ENCODE peak calls at places on chromosomes 12 and 14, in six cellular contexts. L is anterior cingulate cortex; F is germinal center; M is CD8-positive, alpha-beta T cell; T is H4; Y is posterior vena cava. P is an unnamed sample.

GRCh38 chr14:104130974-104131651 is 7.3 kb upstream of the KIF26A start:
- DNase-seq in L (peak), F (peak), T (peak), Y (peak), M (no peak), P (no peak)

GRCh38 chr14:53461823-53462222 is 308.7 kb upstream of the DDHD1 start:
- DNase-seq in Y (no peak), L (no peak), T (no peak), M (no peak), F (no peak), P (no peak)

GRCh38 chr14:70721542-70721941 is 79.8 kb downstream of the TTC9 start:
- DNase-seq in F (no peak), T (no peak), M (no peak), Y (no peak), L (no peak), P (no peak)

GRCh38 chr12:74152370-74152769 is 385.3 kb upstream of the ATXN7L3B start:
- DNase-seq in Y (no peak), L (no peak), F (no peak), T (no peak), M (no peak), P (no peak)

GRCh38 chr14:91294153-91294552 is 49.6 kb upstream of the GPR68 start:
- DNase-seq in T (no peak), Y (peak), M (no peak), L (no peak), F (no peak), P (no peak)

GRCh38 chr14:103507751-103508150 is 14.9 kb downstream of the CKB start:
- DNase-seq in M (no peak), T (no peak), L (no peak), F (no peak), Y (no peak), P (no peak)

GRCh38 chr12:97464241-97465011 is 1.8 kb downstream of the RMST start:
- DNase-seq in L (no peak), F (no peak), T (no peak), M (no peak), Y (no peak), P (no peak)

GRCh38 chr12:64221656-64222010 is 463 bp downstream of the KICS2 start:
- DNase-seq in F (no peak), M (no peak), T (peak), L (peak), Y (peak), P (peak)

GRCh38 chr12:89210277-89210676 is 142.0 kb downstream of the DUSP6 start:
- DNase-seq in L (no peak), T (no peak), M (no peak), F (no peak), Y (no peak), P (no peak)

GRCh38 chr14:50605776-50606175 is 45.8 kb downstream of the ATL1 start:
- DNase-seq in L (no peak), T (no peak), M (no peak), Y (no peak), F (no peak), P (no peak)